ENCODE peak calls at places on chromosomes 2 and 18, in five cellular contexts. H is psoas muscle, V is stomach, A is SJSA1, T is cardiac muscle cell. Z is an unnamed sample.

GRCh38 chr2:19747310-19748072 is 154.3 kb downstream of the TTC32 start:
- DNase-seq in H (no peak), V (no peak), A (no peak), T (peak; percentile 59), Z (no peak)

GRCh38 chr2:38376346-38376682 is 759 bp downstream of the ATL2 start:
- DNase-seq in H (no peak), V (peak; percentile 49), A (peak; percentile 61), T (peak; percentile 79), Z (no peak)

GRCh38 chr18:21391074-21391673 is 149.1 kb downstream of the GREB1L start:
- DNase-seq in H (no peak), V (no peak), A (no peak), T (no peak), Z (no peak)

GRCh38 chr2:234677758-234678538 is 181.1 kb upstream of the ARL4C start:
- DNase-seq in H (no peak), V (no peak), A (peak; percentile 77), T (no peak), Z (no peak)

GRCh38 chr2:24021122-24021998 is 11.5 kb downstream of the MFSD2B start:
- DNase-seq in H (no peak), V (peak; percentile 37), A (no peak), T (peak; percentile 17), Z (no peak)

GRCh38 chr18:51890762-51891161 is 449.2 kb upstream of the DCC start:
- DNase-seq in H (no peak), V (peak; percentile 73), A (no peak), T (no peak), Z (no peak)

GRCh38 chr2:602571-603366 is 74.4 kb downstream of the TMEM18 start:
- DNase-seq in H (no peak), V (no peak), A (no peak), T (no peak), Z (no peak)

GRCh38 chr18:72768681-72769229 is 99.0 kb downstream of the NETO1 start:
- DNase-seq in H (no peak), V (no peak), A (no peak), T (no peak), Z (no peak)

GRCh38 chr18:23591011-23591410 is 4.7 kb upstream of the NPC1 start:
- DNase-seq in H (no peak), V (no peak), A (no peak), T (no peak), Z (no peak)

GRCh38 chr2:217228732-217229131 is 368.9 kb upstream of the TNP1 start:
- DNase-seq in H (no peak), V (no peak), A (no peak), T (no peak), Z (no peak)

GRCh38 chr18:75854808-75855207 is 427.3 kb upstream of the SMIM21 start:
- DNase-seq in H (no peak), V (no peak), A (no peak), T (no peak), Z (no peak)

GRCh38 chr2:238955648-238956531 is 108.0 kb downstream of the TWIST2 start:
- DNase-seq in H (no peak), V (no peak), A (peak; percentile 29), T (no peak), Z (no peak)

GRCh38 chr18:6289454-6290242 is 125.1 kb downstream of the L3MBTL4 start:
- DNase-seq in H (no peak), V (no peak), A (no peak), T (peak; percentile 20), Z (no peak)

GRCh38 chr2:106127776-106128268 is 66.3 kb downstream of the UXS1 start:
- DNase-seq in H (no peak), V (no peak), A (no peak), T (no peak), Z (no peak)

GRCh38 chr2:141399270-141399669 is 731.5 kb downstream of the LRP1B start:
- DNase-seq in H (no peak), V (no peak), A (no peak), T (peak; percentile 27), Z (no peak)

GRCh38 chr2:233197022-233197421 is 54.5 kb upstream of the ATG16L1 start:
- DNase-seq in H (no peak), V (no peak), A (no peak), T (no peak), Z (no peak)

GRCh38 chr2:121529439-121530209 is 1.1 kb upstream of the RNU4ATAC start:
- DNase-seq in H (peak; percentile 76), V (peak; percentile 44), A (peak; percentile 80), T (peak; percentile 91), Z (peak; percentile 20)

GRCh38 chr2:56230171-56230570 is 46.4 kb downstream of the CCDC85A start:
- DNase-seq in H (no peak), V (no peak), A (no peak), T (no peak), Z (no peak)

GRCh38 chr2:65630643-65631042 is 198.2 kb upstream of the SPRED2 start:
- DNase-seq in H (no peak), V (no peak), A (no peak), T (no peak), Z (peak; percentile 63)

GRCh38 chr18:77068890-77069312 is 63.7 kb downstream of the MBP start:
- DNase-seq in H (peak; percentile 62), V (no peak), A (no peak), T (no peak), Z (no peak)

GRCh38 chr2:172578054-172578453 is 22.2 kb downstream of the PDK1 start:
- DNase-seq in H (no peak), V (no peak), A (no peak), T (no peak), Z (no peak)

GRCh38 chr2:180696005-180696404 is 284.4 kb upstream of the UBE2E3 start:
- DNase-seq in H (no peak), V (no peak), A (no peak), T (no peak), Z (no peak)

GRCh38 chr18:62863629-62864028 is 148.3 kb downstream of the PHLPP1 start:
- DNase-seq in H (no peak), V (no peak), A (no peak), T (no peak), Z (no peak)

GRCh38 chr18:25057491-25058050 is 294.4 kb downstream of the ZNF521 start:
- DNase-seq in H (no peak), V (no peak), A (no peak), T (no peak), Z (no peak)

GRCh38 chr2:101132202-101132601 is 19.0 kb downstream of the TBC1D8 start:
- DNase-seq in H (no peak), V (no peak), A (no peak), T (no peak), Z (no peak)

GRCh38 chr2:101139495-101139894 is 11.7 kb downstream of the TBC1D8 start:
- DNase-seq in H (no peak), V (no peak), A (no peak), T (no peak), Z (no peak)

GRCh38 chr2:101130081-101130480 is 21.1 kb downstream of the TBC1D8 start:
- DNase-seq in H (no peak), V (no peak), A (no peak), T (no peak), Z (no peak)

GRCh38 chr2:101135412-101136296 is 15.5 kb downstream of the TBC1D8 start:
- DNase-seq in H (no peak), V (peak; percentile 58), A (no peak), T (no peak), Z (no peak)

GRCh38 chr2:101133492-101134101 is 17.6 kb downstream of the TBC1D8 start:
- DNase-seq in H (no peak), V (no peak), A (no peak), T (no peak), Z (no peak)
- H3K27ac ChIP-seq in H (peak overlapping the region; percentile 43), V (no peak overlapping the region), A (no peak overlapping the region), T (no peak overlapping the region), Z (no peak overlapping the region)

GRCh38 chr2:206562375-206562774 is 79.9 kb upstream of the FAM237A start:
- DNase-seq in H (no peak), V (no peak), A (no peak), T (no peak), Z (no peak)

GRCh38 chr2:206561962-206562361 is 80.3 kb upstream of the FAM237A start:
- DNase-seq in H (no peak), V (no peak), A (no peak), T (no peak), Z (no peak)

GRCh38 chr2:206565666-206566065 is 76.6 kb upstream of the FAM237A start:
- DNase-seq in H (no peak), V (no peak), A (no peak), T (no peak), Z (no peak)

GRCh38 chr2:206558492-206558891 is 83.8 kb upstream of the FAM237A start:
- DNase-seq in H (no peak), V (no peak), A (no peak), T (no peak), Z (no peak)

DNA sequence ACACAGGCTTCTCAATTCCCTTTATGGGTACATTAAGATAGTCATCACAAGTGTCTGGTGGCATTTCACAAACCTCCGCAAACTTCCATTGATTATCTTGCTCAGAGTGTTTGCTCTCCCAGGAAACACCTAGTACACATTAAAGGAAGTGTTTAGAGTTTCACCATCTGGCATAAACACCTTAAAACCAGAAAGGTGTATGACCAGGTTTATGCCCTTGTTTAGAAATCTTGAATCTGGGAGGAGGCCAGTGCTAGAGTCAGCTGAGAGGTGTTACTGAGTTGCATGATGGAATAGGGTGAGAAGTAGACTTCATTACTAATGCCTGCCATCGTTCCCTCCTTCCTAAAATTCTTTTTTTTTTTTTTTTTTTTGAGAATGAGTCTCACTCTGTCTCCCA is 78.9 kb upstream of the FAM237A start:
- DNase-seq in H (no peak), V (no peak), A (no peak), T (no peak), Z (no peak)
- H3K4me3 ChIP-seq in H (no peak overlapping the region), V (no peak overlapping the region), A (no peak overlapping the region), T (no peak overlapping the region), Z (no peak overlapping the region)

GRCh38 chr18:48742304-48742703 is 203.5 kb downstream of the CTIF start:
- DNase-seq in H (no peak), V (no peak), A (no peak), T (no peak), Z (no peak)
- H3K27ac ChIP-seq in H (no peak overlapping the region), V (no peak overlapping the region), A (no peak overlapping the region), T (no peak overlapping the region), Z (no peak overlapping the region)

GRCh38 chr2:44937688-44938240 is 3.7 kb upstream of the SIX3 start:
- DNase-seq in H (peak; percentile 49), V (no peak), A (no peak), T (no peak), Z (no peak)
- H3K4me3 ChIP-seq in H (peak overlapping the region; percentile 65), V (no peak overlapping the region), A (no peak overlapping the region), T (no peak overlapping the region), Z (no peak overlapping the region)

DNA sequence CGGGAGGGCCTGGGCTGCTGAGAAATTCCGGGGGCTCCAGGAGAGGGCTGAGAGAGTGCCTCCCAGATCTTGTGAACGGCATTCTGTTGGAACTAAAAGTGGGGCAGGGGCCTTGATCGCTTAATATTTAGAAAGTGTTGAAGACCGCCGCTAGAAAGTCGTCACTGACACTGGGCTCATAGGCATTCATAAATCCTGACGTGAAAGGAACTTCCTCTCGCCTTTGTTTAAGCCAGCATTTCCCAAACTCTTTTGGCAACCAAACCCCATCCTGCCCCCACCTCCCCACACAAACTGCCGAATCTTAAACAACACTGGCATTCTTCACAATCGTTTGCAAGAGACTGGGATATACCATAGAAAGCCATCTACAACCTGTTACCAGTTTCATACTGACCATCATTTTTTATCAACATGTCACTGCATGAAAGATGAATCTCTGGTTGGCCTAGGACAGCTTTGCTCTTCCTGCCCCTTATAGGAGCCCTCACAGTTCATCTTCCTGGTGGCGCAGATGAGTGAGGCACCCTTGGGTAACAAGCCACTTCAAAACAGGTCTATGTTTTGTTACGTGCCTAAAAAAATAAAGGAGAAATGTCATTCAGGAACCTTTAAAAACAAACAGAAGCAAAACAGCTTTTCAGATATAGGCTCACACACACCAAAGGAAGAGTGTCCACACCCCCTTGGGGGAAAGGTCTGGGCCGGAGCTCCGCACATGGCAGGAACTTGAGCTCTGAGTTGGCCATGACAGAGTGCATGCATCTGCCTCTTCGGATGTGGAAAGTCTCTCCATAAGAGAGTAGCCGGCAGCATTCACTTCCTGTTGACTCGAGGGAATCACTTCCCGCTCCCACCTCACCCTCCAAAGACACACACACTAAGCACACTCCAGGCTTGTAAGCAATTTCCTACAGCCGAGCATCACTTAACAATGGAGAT is 13.0 kb downstream of the MTERF4 start:
- DNase-seq in H (peak; percentile 44), V (no peak), A (no peak), T (no peak), Z (no peak)
- H3K27ac ChIP-seq in H (no peak overlapping the region), V (no peak overlapping the region), A (no peak overlapping the region), T (no peak overlapping the region), Z (no peak overlapping the region)

Z was measured in AG04450.